ENCODE peak calls at places on chromosomes 13 and 19, in nine cellular contexts. M is Daoy, O is T follicular helper cell, V is heart left ventricle, X is A549, F is AG09319, R is HFFc6, U is AG08395, C is Peyer's patch. H is an unnamed sample.

GRCh38 chr19:18867199-18867598 is 28.8 kb downstream of the CERS1 start:
- DNase-seq in M (no peak), O (no peak), V (no peak), X (no peak), F (no peak), R (no peak), U (no peak), C (no peak), H (no peak)

GRCh38 chr19:1167687-1168561 is 6.1 kb downstream of the SBNO2 start:
- DNase-seq in M (no peak), O (no peak), V (no peak), X (no peak), F (no peak), R (no peak), U (no peak), C (no peak), H (no peak)

GRCh38 chr13:46288570-46289259 is 77.0 kb downstream of the LRRC63 start:
- DNase-seq in M (peak; percentile 14), O (no peak), V (no peak), X (peak; percentile 25), F (no peak), R (peak; percentile 46), U (peak; percentile 52), C (no peak), H (no peak)

GRCh38 chr13:97491452-97491851 is 57.5 kb downstream of the RAP2A start:
- DNase-seq in M (no peak), O (no peak), V (no peak), X (no peak), F (no peak), R (no peak), U (no peak), C (no peak), H (no peak)

GRCh38 chr13:84126671-84127171 is 244.4 kb upstream of the SLITRK1 start:
- DNase-seq in M (no peak), O (no peak), V (no peak), X (no peak), F (no peak), R (no peak), U (no peak), C (no peak), H (no peak)

GRCh38 chr13:114090476-114090875 is 41.9 kb downstream of the RASA3 start:
- DNase-seq in M (no peak), O (no peak), V (peak; percentile 14), X (no peak), F (no peak), R (no peak), U (no peak), C (peak; percentile 51), H (no peak)

GRCh38 chr13:27660511-27660910 is 38.8 kb downstream of the POLR1D start:
- DNase-seq in M (no peak), O (no peak), V (no peak), X (no peak), F (no peak), R (no peak), U (no peak), C (no peak), H (no peak)

GRCh38 chr19:31439270-31439573 is 90.0 kb upstream of the TSHZ3 start:
- DNase-seq in M (no peak), O (no peak), V (no peak), X (no peak), F (no peak), R (no peak), U (no peak), C (no peak), H (no peak)

GRCh38 chr13:33004454-33004853 is 11.8 kb upstream of the KL start:
- DNase-seq in M (no peak), O (no peak), V (peak; percentile 64), X (no peak), F (no peak), R (no peak), U (no peak), C (no peak), H (no peak)

GRCh38 chr13:31756346-31756745 is 17.0 kb downstream of the RXFP2 start:
- DNase-seq in M (peak; percentile 82), O (no peak), V (no peak), X (no peak), F (no peak), R (peak; percentile 94), U (peak; percentile 79), C (no peak), H (no peak)

GRCh38 chr13:40023608-40024577 is 368.4 kb downstream of the COG6 start:
- DNase-seq in M (no peak), O (no peak), V (no peak), X (no peak), F (no peak), R (no peak), U (no peak), C (no peak), H (no peak)

GRCh38 chr19:3670258-3670795 is 29.9 kb downstream of the PIP5K1C start:
- DNase-seq in M (peak; percentile 28), O (no peak), V (peak; percentile 83), X (peak; percentile 77), F (peak; percentile 84), R (peak; percentile 95), U (peak; percentile 93), C (no peak), H (no peak)

GRCh38 chr13:60267498-60268202 is 103.9 kb upstream of the DIAPH3 start:
- DNase-seq in M (peak; percentile 11), O (no peak), V (no peak), X (peak; percentile 2), F (no peak), R (no peak), U (no peak), C (peak; percentile 18), H (no peak)

GRCh38 chr19:9128171-9128570 is 1.4 kb upstream of the OR7G3 start:
- DNase-seq in M (peak; percentile 85), O (no peak), V (no peak), X (peak; percentile 28), F (no peak), R (no peak), U (no peak), C (no peak), H (no peak)

H was measured in T-helper 22 cell.